ENCODE peak calls at places on chromosomes 13 and 19, in seven cellular contexts. W is A549, K is fibroblast of lung, I is mesendoderm, X is neuronal stem cell, J is H9, E is OCI-LY7. L is an unnamed sample.

GRCh38 chr19:16824658-16825311 is 4.4 kb upstream of the SIN3B start:
- DNase-seq in E (no peak), X (no peak), K (peak), J (no peak), I (peak), W (no peak), L (no peak)

GRCh38 chr19:30536975-30537374 is 164.8 kb downstream of the ZNF536 start:
- DNase-seq in J (no peak), K (no peak), I (no peak), E (no peak), X (no peak), W (no peak), L (no peak)

GRCh38 chr19:38250821-38251563 is 5.2 kb downstream of the PPP1R14A start:
- DNase-seq in J (peak), K (no peak), X (no peak), W (no peak), I (no peak), E (no peak), L (no peak)

GRCh38 chr13:84037937-84038464 is 155.7 kb upstream of the SLITRK1 start:
- DNase-seq in I (peak), E (no peak), J (no peak), X (no peak), W (no peak), K (no peak), L (no peak)

GRCh38 chr19:47019431-47020041 is at the start of gene NPAS1:
- DNase-seq in K (no peak), E (no peak), W (no peak), X (no peak), I (no peak), J (peak), L (no peak)

GRCh38 chr13:106197506-106197905 is 338.0 kb downstream of the EFNB2 start:
- DNase-seq in I (no peak), K (no peak), W (no peak), E (no peak), J (no peak), X (no peak), L (no peak)

GRCh38 chr13:42272115-42272756 is at the start of gene AKAP11:
- DNase-seq in K (peak), E (peak), I (peak), J (no peak), W (peak), X (no peak), L (peak)

GRCh38 chr19:11125994-11126685 is 29.4 kb downstream of the SPC24 start:
- DNase-seq in J (peak), W (peak), K (peak), X (peak), I (peak), E (peak), L (no peak)

DNA sequence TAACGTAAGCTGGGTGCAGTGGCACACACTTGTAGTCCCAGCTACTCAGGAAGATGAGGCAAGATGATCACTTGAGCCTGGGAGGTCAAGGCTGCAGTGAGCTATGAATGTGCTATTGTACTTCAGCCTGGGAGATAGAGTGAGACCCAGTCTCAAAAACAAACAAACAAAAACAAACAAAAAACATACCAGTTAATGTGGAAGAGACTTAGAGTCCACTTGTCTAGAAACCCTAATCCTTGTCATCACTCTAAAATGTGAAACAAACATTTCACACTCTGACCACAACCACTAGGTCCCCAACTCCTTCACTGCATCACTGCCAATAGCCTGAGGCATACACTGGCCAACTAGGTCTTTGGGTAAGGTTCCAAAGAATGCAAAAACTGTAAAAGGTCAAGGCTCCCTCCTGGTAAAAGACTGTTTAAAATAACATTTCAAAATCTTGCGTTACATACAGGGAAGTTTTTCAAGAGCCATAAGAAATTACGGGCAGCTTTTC is 28.6 kb upstream of the CYP2B6 start:
- DNase-seq in X (no peak), K (peak), E (no peak), W (no peak), I (no peak), J (no peak), L (peak)
- H3K4me2 ChIP-seq in X (no peak), K (no peak), E (no peak), W (peak), I (no peak), J (no peak), L (no peak)

GRCh38 chr19:15251010-15251748 is 18.9 kb upstream of the EPHX3 start:
- DNase-seq in K (peak), J (no peak), E (no peak), I (no peak), W (no peak), X (no peak), L (no peak)

GRCh38 chr19:15253076-15253475 is 20.8 kb upstream of the EPHX3 start:
- DNase-seq in I (no peak), X (no peak), J (no peak), E (no peak), W (no peak), K (no peak), L (no peak)

GRCh38 chr19:15253513-15253912 is 21.3 kb upstream of the EPHX3 start:
- DNase-seq in W (no peak), I (no peak), E (no peak), J (no peak), X (no peak), K (no peak), L (no peak)

GRCh38 chr19:15251749-15252397 is 19.6 kb upstream of the EPHX3 start:
- DNase-seq in W (peak), J (peak), K (peak), E (no peak), X (peak), I (peak), L (peak)

DNA sequence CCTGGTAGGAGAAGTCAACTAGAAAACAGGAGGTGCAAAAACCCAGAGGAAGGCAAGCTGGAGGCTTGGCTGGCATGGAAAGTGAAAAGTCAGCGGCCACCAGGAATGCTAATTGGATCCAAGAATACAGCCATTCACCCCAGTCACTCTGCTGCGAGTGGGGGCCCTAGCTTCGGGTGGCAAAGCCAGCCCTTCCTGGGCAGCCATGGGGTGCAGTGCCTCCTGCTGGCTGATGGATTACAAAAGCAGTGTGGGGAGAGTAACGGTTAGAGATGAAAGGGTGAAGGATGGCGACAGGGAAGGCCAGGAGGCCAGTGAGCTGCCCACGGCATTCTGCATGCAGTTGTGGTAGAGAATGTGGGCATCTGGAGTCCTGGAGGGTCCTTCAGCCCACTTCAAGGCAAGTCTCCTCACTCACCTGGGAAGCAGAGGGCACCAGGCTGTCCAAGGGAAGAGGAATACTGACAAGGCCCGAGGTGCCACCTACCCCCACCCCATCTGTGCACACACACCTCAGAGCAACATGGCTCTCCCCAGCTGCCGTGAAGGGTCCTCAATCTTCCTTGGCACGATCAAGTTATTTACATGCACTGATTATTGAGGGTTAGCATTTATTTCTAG is 20.3 kb upstream of the EPHX3 start:
- DNase-seq in I (peak), W (no peak), K (peak), X (no peak), E (no peak), J (peak), L (no peak)
- H3K4me2 ChIP-seq in I (no peak), W (peak), K (peak), X (no peak), E (no peak), J (no peak), L (no peak)

DNA sequence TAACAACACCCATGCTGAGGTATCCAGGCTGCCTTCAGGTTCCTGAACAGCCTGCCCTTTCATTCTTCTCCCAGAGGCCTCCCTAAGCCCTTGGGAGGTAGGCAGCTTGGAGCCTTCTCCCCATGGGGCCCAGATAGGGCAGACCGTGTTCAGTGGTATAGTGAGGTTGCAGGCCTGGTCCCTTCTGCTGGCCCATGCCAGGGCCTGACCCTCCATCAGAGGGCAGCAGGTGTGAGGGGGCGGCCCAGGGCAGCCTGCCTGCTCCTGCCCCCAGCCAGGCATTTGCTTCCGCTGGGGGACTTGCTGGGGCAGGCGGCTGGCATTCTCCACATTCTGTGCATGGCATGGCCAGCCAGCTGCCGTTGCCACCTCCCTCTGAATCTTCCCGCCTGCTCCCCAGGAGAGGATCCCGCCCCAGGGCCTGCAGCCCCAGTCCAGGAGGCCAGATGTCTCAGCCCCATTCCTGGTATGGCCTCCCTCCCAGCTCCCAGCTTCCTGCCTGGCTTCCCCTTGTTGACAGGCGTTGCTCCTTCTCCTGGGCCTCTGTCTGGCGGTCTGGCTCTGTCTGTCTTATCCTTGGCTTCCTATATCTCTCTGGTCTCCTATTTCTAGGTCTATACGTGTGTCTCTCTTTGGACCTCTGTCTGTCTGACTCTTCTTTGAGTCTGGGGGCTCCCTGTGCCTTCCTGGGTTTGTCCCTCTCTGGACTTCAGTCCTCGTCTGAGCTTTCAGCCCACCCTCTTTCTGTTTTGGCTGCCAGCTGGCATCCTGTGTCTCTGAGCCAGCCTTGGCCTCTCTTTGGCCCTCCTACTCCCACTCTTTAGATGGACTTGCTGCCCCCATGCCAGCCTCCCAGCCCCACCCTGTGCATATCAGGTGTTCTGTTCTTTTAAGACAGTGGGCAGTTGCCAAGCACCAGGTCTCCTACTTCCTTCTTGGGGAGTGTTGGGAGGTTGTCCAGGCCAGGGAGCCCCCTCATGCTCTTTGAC is 9.1 kb downstream of the CIC start:
- DNase-seq in W (no peak), K (peak), X (no peak), I (no peak), E (no peak), J (peak), L (peak)
- H3K4me2 ChIP-seq in W (no peak), K (peak), X (no peak), I (no peak), E (no peak), J (no peak), L (peak)

GRCh38 chr19:12996542-12997094 is 1.3 kb downstream of the NFIX start:
- DNase-seq in W (no peak), J (peak), X (no peak), K (no peak), I (peak), E (no peak), L (peak)

GRCh38 chr19:12995596-12996541 is 594 bp downstream of the NFIX start:
- DNase-seq in J (no peak), X (no peak), E (no peak), I (no peak), K (no peak), W (no peak), L (peak)

GRCh38 chr19:12994701-12995595 is at the start of gene NFIX:
- DNase-seq in K (peak), J (no peak), X (no peak), W (no peak), E (peak), I (no peak), L (peak)

GRCh38 chr19:12997967-12998940 is 3.0 kb downstream of the NFIX start:
- DNase-seq in E (no peak), I (no peak), J (no peak), X (no peak), K (no peak), W (no peak), L (no peak)

DNA sequence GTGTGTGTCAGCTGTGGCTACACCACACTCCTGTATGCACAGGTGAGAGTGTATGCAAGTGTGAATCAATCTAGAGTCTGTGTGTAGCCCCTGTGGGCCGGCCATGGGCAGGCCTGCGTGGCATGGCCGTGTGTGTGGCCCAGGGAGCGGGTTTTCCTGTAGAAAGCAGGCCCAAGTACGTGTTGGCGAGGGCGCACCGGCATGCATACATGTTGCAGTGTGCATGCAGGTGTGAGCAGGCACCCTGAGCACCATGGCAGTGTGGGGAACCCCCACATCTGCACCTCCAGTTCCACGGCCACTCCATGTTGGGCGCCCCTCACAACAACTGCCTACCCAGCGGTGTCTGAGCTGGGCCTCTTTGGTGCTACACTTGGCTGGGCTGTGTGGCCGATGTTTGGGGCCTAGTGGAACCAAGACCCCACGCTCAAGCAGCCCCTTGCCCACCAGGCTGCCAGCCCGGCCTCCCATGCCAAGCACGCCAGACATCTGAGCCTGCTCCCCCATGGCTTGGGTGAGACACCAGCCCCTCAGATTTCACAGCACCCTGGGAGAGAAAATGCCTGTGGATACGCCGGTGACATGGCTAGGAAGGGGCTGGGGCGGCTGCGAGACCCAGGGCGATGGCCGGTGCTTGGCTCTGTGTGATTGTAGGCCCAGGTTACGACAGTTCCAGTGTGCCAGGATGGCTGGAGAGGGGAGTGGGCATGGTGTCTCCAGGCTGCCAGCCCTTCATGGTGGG is 2.1 kb downstream of the NFIX start:
- DNase-seq in W (no peak), X (no peak), I (no peak), J (no peak), E (no peak), K (no peak), L (no peak)
- H3K4me2 ChIP-seq in W (no peak), X (no peak), I (no peak), J (no peak), E (no peak), K (peak), L (peak)

GRCh38 chr13:78382481-78382880 is 220.9 kb downstream of the POU4F1 start:
- DNase-seq in K (no peak), J (no peak), E (no peak), W (no peak), X (no peak), I (no peak), L (no peak)
- H3K4me2 ChIP-seq in K (no peak), J (no peak), E (no peak), W (no peak), X (no peak), I (no peak), L (no peak)

GRCh38 chr13:44715287-44716224 is 139.4 kb upstream of the TSC22D1 start:
- DNase-seq in X (no peak), J (no peak), W (no peak), K (peak), I (no peak), E (no peak), L (no peak)
- H3K4me2 ChIP-seq in X (no peak), J (no peak), W (peak), K (no peak), I (no peak), E (no peak), L (peak)

L was measured in mammary epithelial cell.